ENCODE peak calls at places on chromosomes 3 and 15, in six cellular contexts. F is neuronal stem cell, I is H1, T is mesenchymal stem cell, R is IMR-90, C is trophoblast cell. W is an unnamed sample. For H3K27me3, the result is how much of the 10 kb centered on the place peaks cover.

GRCh38 chr3:192275741-192276355 is 451.5 kb downstream of the FGF12 start:
- DNase-seq in F (no peak), I (no peak), T (peak), R (peak), C (no peak), W (no peak)

GRCh38 chr15:83185561-83185960 is 22.1 kb downstream of the HDGFL3 start:
- DNase-seq in F (no peak), I (no peak), T (no peak), R (no peak), C (no peak), W (no peak)

GRCh38 chr15:91942676-91943417 is 89.3 kb downstream of the SLCO3A1 start:
- DNase-seq in F (no peak), I (no peak), T (peak), R (peak), C (peak), W (no peak)

GRCh38 chr3:176349706-176350105 is 847.6 kb downstream of the TBL1XR1 start:
- DNase-seq in F (no peak), I (no peak), T (no peak), R (no peak), C (no peak), W (no peak)

GRCh38 chr15:96367436-96368200 is 37.1 kb downstream of the NR2F2 start:
- DNase-seq in F (no peak), I (peak), T (peak), R (no peak), C (no peak), W (no peak)

GRCh38 chr3:125271127-125271526 is 58.6 kb upstream of the SLC12A8 start:
- DNase-seq in F (no peak), I (no peak), T (no peak), R (no peak), C (no peak), W (peak)

GRCh38 chr3:184514151-184514490 is 47.5 kb upstream of the EPHB3 start:
- DNase-seq in F (no peak), I (no peak), T (no peak), R (no peak), C (no peak), W (no peak)

GRCh38 chr3:38031022-38031994 is 1.9 kb upstream of the PLCD1 start:
- DNase-seq in F (no peak), I (no peak), T (no peak), R (no peak), C (no peak), W (peak)

GRCh38 chr3:132867956-132868355 is 145.7 kb upstream of the NPHP3 start:
- DNase-seq in F (no peak), I (no peak), T (peak), R (peak), C (peak), W (no peak)

GRCh38 chr15:78077053-78077859 is at the start of gene TBC1D2B:
- DNase-seq in F (peak), I (peak), T (peak), R (peak), C (peak), W (peak)

GRCh38 chr3:155352900-155353490 is 59.5 kb upstream of the STRIT1 start:
- DNase-seq in F (no peak), I (no peak), T (peak), R (peak), C (peak), W (peak)

GRCh38 chr3:65914032-65914739 is 124.5 kb downstream of the MAGI1 start:
- DNase-seq in F (no peak), I (no peak), T (no peak), R (no peak), C (no peak), W (peak)

GRCh38 chr3:130604806-130605205 is 87.8 kb downstream of the COL6A6 start:
- DNase-seq in F (no peak), I (no peak), T (no peak), R (no peak), C (no peak), W (no peak)

GRCh38 chr15:89115547-89115946 is 27.3 kb downstream of the ABHD2 start:
- DNase-seq in F (no peak), I (peak), T (no peak), R (no peak), C (no peak), W (no peak)

GRCh38 chr3:48851407-48851806 is 3.7 kb upstream of the PRKAR2A start:
- DNase-seq in F (peak), I (no peak), T (peak), R (peak), C (peak), W (peak)

GRCh38 chr15:80878242-80878866 is 99.2 kb downstream of the CEMIP start:
- DNase-seq in F (no peak), I (no peak), T (peak), R (peak), C (peak), W (no peak)

GRCh38 chr3:115885621-115886020 is 262.3 kb downstream of the GAP43 start:
- DNase-seq in F (peak), I (no peak), T (peak), R (peak), C (no peak), W (peak)

GRCh38 chr15:44882499-44882968 is 74.0 kb upstream of the TERB2 start:
- DNase-seq in F (no peak), I (no peak), T (no peak), R (no peak), C (no peak), W (no peak)

GRCh38 chr3:135905058-135905724 is 60.3 kb upstream of the PPP2R3A start:
- DNase-seq in F (no peak), I (no peak), T (no peak), R (peak), C (peak), W (peak)

DNA sequence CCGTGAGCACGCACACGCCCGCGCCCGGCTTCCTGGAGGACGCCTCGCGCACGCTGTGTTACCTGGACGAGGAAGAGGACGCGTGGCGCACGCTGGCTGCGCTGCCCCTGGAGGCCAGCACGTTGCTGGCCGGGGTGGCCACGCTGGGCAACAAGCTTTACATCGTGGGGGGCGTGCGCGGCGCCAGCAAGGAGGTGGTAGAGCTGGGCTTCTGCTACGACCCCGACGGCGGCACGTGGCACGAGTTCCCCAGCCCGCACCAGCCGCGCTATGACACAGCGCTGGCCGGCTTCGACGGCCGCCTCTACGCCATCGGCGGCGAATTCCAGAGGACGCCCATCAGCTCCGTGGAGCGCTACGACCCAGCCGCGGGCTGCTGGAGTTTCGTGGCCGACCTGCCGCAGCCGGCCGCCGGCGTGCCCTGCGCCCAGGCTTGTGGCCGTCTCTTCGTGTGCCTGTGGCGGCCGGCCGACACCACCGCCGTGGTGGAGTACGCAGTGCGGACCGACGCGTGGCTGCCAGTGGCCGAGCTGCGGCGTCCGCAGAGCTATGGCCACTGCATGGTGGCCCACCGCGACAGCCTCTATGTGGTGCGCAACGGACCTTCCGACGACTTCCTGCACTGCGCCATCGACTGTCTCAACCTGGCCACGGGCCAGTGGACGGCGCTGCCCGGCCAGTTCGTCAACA is 890 bp downstream of the KBTBD13 start:
- DNase-seq in F (no peak), I (no peak), T (no peak), R (no peak), C (no peak), W (no peak)
- H3K4me3 ChIP-seq in F (no peak), I (no peak), T (no peak), R (no peak), C (no peak), W (no peak)

GRCh38 chr3:74287557-74287956 is 326.9 kb downstream of the CNTN3 start:
- DNase-seq in F (no peak), I (no peak), T (no peak), R (peak), C (no peak), W (peak)

GRCh38 chr3:74281705-74282104 is 332.8 kb downstream of the CNTN3 start:
- DNase-seq in F (no peak), I (no peak), T (no peak), R (no peak), C (no peak), W (no peak)
- H3K27me3 ChIP-seq in F (under half), I (under half), T (under half), R (under half), C (under half), W (under half)

GRCh38 chr3:45841701-45842491 is at the start of gene LZTFL1:
- DNase-seq in F (peak), I (peak), T (peak), R (peak), C (peak), W (peak)
- H3K18ac ChIP-seq in F (peak), I (no peak), T (peak), R (no peak), C (no peak), W (no peak)

GRCh38 chr3:123559040-123559861 is 25.6 kb downstream of the HACD2 start:
- DNase-seq in F (peak), I (no peak), T (peak), R (peak), C (peak), W (peak)

GRCh38 chr3:123562547-123562946 is 22.3 kb downstream of the HACD2 start:
- DNase-seq in F (no peak), I (no peak), T (no peak), R (peak), C (no peak), W (no peak)

GRCh38 chr3:123564056-123564455 is 20.8 kb downstream of the HACD2 start:
- DNase-seq in F (no peak), I (no peak), T (no peak), R (no peak), C (peak), W (no peak)

GRCh38 chr3:123561188-123561587 is 23.7 kb downstream of the HACD2 start:
- DNase-seq in F (no peak), I (no peak), T (no peak), R (no peak), C (no peak), W (no peak)
- H3K4me3 ChIP-seq in F (no peak), I (no peak), T (no peak), R (no peak), C (no peak), W (no peak)

W was measured in mesendoderm.